ENCODE peak calls at places on chromosomes 6 and 20, in eight cellular contexts. One of them, this sample, is unnamed.
A peak's percentile ranks its signal among the peaks of the same experiment; 100 is the strongest.

GRCh38 chr6:35058827-35059522 is 82.2 kb downstream of the TCP11 start:
- DNase-seq in left ventricle myocardium superior: peak; percentile 30
- DNase-seq in CD4-positive, CD25-positive, alpha-beta regulatory T cell: no peak
- DNase-seq in mesothelial cell of epicardium: no peak
- DNase-seq in HT1080: no peak
- DNase-seq in cardiac fibroblast: no peak
- DNase-seq in GM12865: peak; percentile 13
- DNase-seq in NCI-H1694 treated with DMSO at 0.1 percent for 48 hours: no peak
- DNase-seq in this sample: no peak

GRCh38 chr20:58711266-58712051 is 18.9 kb downstream of the NPEPL1 start:
- DNase-seq in left ventricle myocardium superior: no peak
- DNase-seq in CD4-positive, CD25-positive, alpha-beta regulatory T cell: no peak
- DNase-seq in mesothelial cell of epicardium: peak; percentile 36
- DNase-seq in HT1080: no peak
- DNase-seq in cardiac fibroblast: no peak
- DNase-seq in GM12865: no peak
- DNase-seq in NCI-H1694 treated with DMSO at 0.1 percent for 48 hours: no peak
- DNase-seq in this sample: no peak

GRCh38 chr20:19817017-19817416 is 59.0 kb downstream of the RIN2 start:
- DNase-seq in left ventricle myocardium superior: no peak
- DNase-seq in CD4-positive, CD25-positive, alpha-beta regulatory T cell: no peak
- DNase-seq in mesothelial cell of epicardium: no peak
- DNase-seq in HT1080: peak; percentile 97
- DNase-seq in cardiac fibroblast: peak; percentile 88
- DNase-seq in GM12865: no peak
- DNase-seq in NCI-H1694 treated with DMSO at 0.1 percent for 48 hours: no peak
- DNase-seq in this sample: no peak

GRCh38 chr20:64192406-64192805 is 28.2 kb downstream of the MYT1 start:
- DNase-seq in left ventricle myocardium superior: no peak
- DNase-seq in CD4-positive, CD25-positive, alpha-beta regulatory T cell: no peak
- DNase-seq in mesothelial cell of epicardium: no peak
- DNase-seq in HT1080: no peak
- DNase-seq in cardiac fibroblast: no peak
- DNase-seq in GM12865: no peak
- DNase-seq in NCI-H1694 treated with DMSO at 0.1 percent for 48 hours: no peak
- DNase-seq in this sample: no peak

GRCh38 chr20:64041040-64041780 is 5.2 kb downstream of the C20orf204 start:
- DNase-seq in left ventricle myocardium superior: no peak
- DNase-seq in CD4-positive, CD25-positive, alpha-beta regulatory T cell: no peak
- DNase-seq in mesothelial cell of epicardium: no peak
- DNase-seq in HT1080: no peak
- DNase-seq in cardiac fibroblast: no peak
- DNase-seq in GM12865: no peak
- DNase-seq in NCI-H1694 treated with DMSO at 0.1 percent for 48 hours: peak; percentile 51
- DNase-seq in this sample: no peak

GRCh38 chr6:44388135-44388487 is 605 bp downstream of the CDC5L start:
- DNase-seq in left ventricle myocardium superior: no peak
- DNase-seq in CD4-positive, CD25-positive, alpha-beta regulatory T cell: no peak
- DNase-seq in mesothelial cell of epicardium: no peak
- DNase-seq in HT1080: no peak
- DNase-seq in cardiac fibroblast: no peak
- DNase-seq in GM12865: no peak
- DNase-seq in NCI-H1694 treated with DMSO at 0.1 percent for 48 hours: no peak
- DNase-seq in this sample: no peak

GRCh38 chr20:23446505-23446904 is 6.2 kb downstream of the CST11 start:
- DNase-seq in left ventricle myocardium superior: peak; percentile 73
- DNase-seq in CD4-positive, CD25-positive, alpha-beta regulatory T cell: no peak
- DNase-seq in mesothelial cell of epicardium: no peak
- DNase-seq in HT1080: peak; percentile 51
- DNase-seq in cardiac fibroblast: peak; percentile 63
- DNase-seq in GM12865: peak; percentile 59
- DNase-seq in NCI-H1694 treated with DMSO at 0.1 percent for 48 hours: no peak
- DNase-seq in this sample: no peak

GRCh38 chr6:14074723-14075503 is 42.7 kb upstream of the CD83 start:
- DNase-seq in left ventricle myocardium superior: no peak
- DNase-seq in CD4-positive, CD25-positive, alpha-beta regulatory T cell: no peak
- DNase-seq in mesothelial cell of epicardium: no peak
- DNase-seq in HT1080: peak; percentile 54
- DNase-seq in cardiac fibroblast: peak; percentile 62
- DNase-seq in GM12865: peak; percentile 82
- DNase-seq in NCI-H1694 treated with DMSO at 0.1 percent for 48 hours: peak; percentile 18
- DNase-seq in this sample: peak; percentile 26

GRCh38 chr6:138105446-138105845 is 1.8 kb downstream of the PERP start:
- DNase-seq in left ventricle myocardium superior: no peak
- DNase-seq in CD4-positive, CD25-positive, alpha-beta regulatory T cell: no peak
- DNase-seq in mesothelial cell of epicardium: no peak
- DNase-seq in HT1080: peak; percentile 6
- DNase-seq in cardiac fibroblast: no peak
- DNase-seq in GM12865: no peak
- DNase-seq in NCI-H1694 treated with DMSO at 0.1 percent for 48 hours: no peak
- DNase-seq in this sample: no peak

GRCh38 chr6:96816182-96816888 is 20.9 kb downstream of the GPR63 start:
- DNase-seq in left ventricle myocardium superior: no peak
- DNase-seq in CD4-positive, CD25-positive, alpha-beta regulatory T cell: no peak
- DNase-seq in mesothelial cell of epicardium: no peak
- DNase-seq in HT1080: no peak
- DNase-seq in cardiac fibroblast: peak; percentile 40
- DNase-seq in GM12865: no peak
- DNase-seq in NCI-H1694 treated with DMSO at 0.1 percent for 48 hours: no peak
- DNase-seq in this sample: no peak

GRCh38 chr6:77620290-77620882 is 32.5 kb upstream of the MEI4 start:
- DNase-seq in left ventricle myocardium superior: no peak
- DNase-seq in CD4-positive, CD25-positive, alpha-beta regulatory T cell: no peak
- DNase-seq in mesothelial cell of epicardium: no peak
- DNase-seq in HT1080: no peak
- DNase-seq in cardiac fibroblast: no peak
- DNase-seq in GM12865: peak; percentile 34
- DNase-seq in NCI-H1694 treated with DMSO at 0.1 percent for 48 hours: no peak
- DNase-seq in this sample: peak; percentile 11